ENCODE peak calls at places on chromosomes 11 and 22, in six cellular contexts. F is A549, K is sigmoid colon, Q is adrenal gland, S is GM12891, A is H1. V is an unnamed sample.

GRCh38 chr22:19016081-19016480 is 80.0 kb upstream of the PRODH start:
- DNase-seq in F (no peak), K (no peak), Q (no peak), S (no peak), A (peak; percentile 39), V (no peak)

GRCh38 chr22:19478466-19479357 is at the start of gene UFD1:
- DNase-seq in F (peak; percentile 78), K (peak; percentile 91), Q (peak; percentile 91), S (peak; percentile 79), A (peak; percentile 88), V (peak; percentile 58)

GRCh38 chr11:127056338-127056971 is 55.9 kb upstream of the KIRREL3 start:
- DNase-seq in F (peak; percentile 6), K (no peak), Q (no peak), S (no peak), A (no peak), V (no peak)

GRCh38 chr11:109956124-109956793 is 136.9 kb upstream of the ZC3H12C start:
- DNase-seq in F (no peak), K (no peak), Q (no peak), S (no peak), A (no peak), V (no peak)

GRCh38 chr11:2662430-2663299 is 37.1 kb downstream of the KCNQ1OT1 start:
- DNase-seq in F (no peak), K (no peak), Q (peak; percentile 51), S (no peak), A (no peak), V (no peak)

GRCh38 chr11:57792060-57792541 is 30.5 kb downstream of the CTNND1 start:
- DNase-seq in F (no peak), K (peak; percentile 80), Q (peak; percentile 83), S (peak; percentile 54), A (no peak), V (no peak)

GRCh38 chr11:66011239-66011784 is 496 bp upstream of the CST6 start:
- DNase-seq in F (no peak), K (no peak), Q (no peak), S (no peak), A (no peak), V (no peak)

GRCh38 chr11:89660234-89660633 is 49.9 kb upstream of the TRIM77 start:
- DNase-seq in F (no peak), K (no peak), Q (no peak), S (no peak), A (no peak), V (no peak)

GRCh38 chr11:43983221-43983795 is 40.9 kb downstream of the C11orf96 start:
- DNase-seq in F (peak; percentile 27), K (no peak), Q (peak; percentile 35), S (no peak), A (no peak), V (peak; percentile 44)

GRCh38 chr11:112881461-112881860 is 79.8 kb upstream of the NCAM1 start:
- DNase-seq in F (peak; percentile 20), K (peak; percentile 83), Q (peak; percentile 94), S (no peak), A (peak; percentile 83), V (peak; percentile 56)

GRCh38 chr11:68365943-68366435 is 53.6 kb downstream of the LRP5 start:
- DNase-seq in F (no peak), K (no peak), Q (no peak), S (no peak), A (no peak), V (no peak)

GRCh38 chr11:77783023-77783422 is 37.5 kb downstream of the RSF1 start:
- DNase-seq in F (no peak), K (no peak), Q (no peak), S (no peak), A (no peak), V (no peak)

GRCh38 chr22:19870153-19871022 is 15.7 kb upstream of the GNB1L start:
- DNase-seq in F (no peak), K (peak; percentile 55), Q (peak; percentile 43), S (no peak), A (peak; percentile 42), V (no peak)

GRCh38 chr11:107743161-107743560 is 31.3 kb upstream of the SLN start:
- DNase-seq in F (no peak), K (no peak), Q (no peak), S (no peak), A (no peak), V (no peak)

GRCh38 chr22:29383740-29384139 is 4.6 kb downstream of the AP1B1 start:
- DNase-seq in F (no peak), K (no peak), Q (peak; percentile 43), S (no peak), A (no peak), V (no peak)

GRCh38 chr11:107719557-107720304 is 7.9 kb upstream of the SLN start:
- DNase-seq in F (no peak), K (no peak), Q (no peak), S (no peak), A (no peak), V (no peak)

GRCh38 chr11:28679795-28680194 is 571.6 kb downstream of the METTL15 start:
- DNase-seq in F (no peak), K (no peak), Q (no peak), S (no peak), A (no peak), V (no peak)

GRCh38 chr11:72075756-72076155 is 4.6 kb downstream of the NUMA1 start:
- DNase-seq in F (no peak), K (no peak), Q (no peak), S (no peak), A (no peak), V (no peak)

GRCh38 chr11:133306019-133306418 is 226.3 kb downstream of the OPCML start:
- DNase-seq in F (no peak), K (no peak), Q (no peak), S (no peak), A (no peak), V (no peak)

GRCh38 chr22:36461665-36462474 is 19.6 kb downstream of the TXN2 start:
- DNase-seq in F (peak; percentile 90), K (peak; percentile 72), Q (no peak), S (no peak), A (peak; percentile 61), V (peak; percentile 74)

GRCh38 chr11:30196400-30197206 is 34.2 kb upstream of the FSHB start:
- DNase-seq in F (peak; percentile 53), K (no peak), Q (peak; percentile 88), S (no peak), A (peak; percentile 89), V (peak; percentile 12)

GRCh38 chr11:105156720-105157119 is 17.2 kb upstream of the CARD18 start:
- DNase-seq in F (no peak), K (no peak), Q (no peak), S (no peak), A (no peak), V (no peak)

GRCh38 chr11:27977031-27977430 is 130.9 kb downstream of the KIF18A start:
- DNase-seq in F (peak; percentile 10), K (no peak), Q (no peak), S (no peak), A (no peak), V (peak; percentile 9)

GRCh38 chr22:40418366-40419201 is 48.2 kb downstream of the SGSM3 start:
- DNase-seq in F (no peak), K (peak; percentile 86), Q (no peak), S (no peak), A (peak; percentile 42), V (no peak)

GRCh38 chr22:25970348-25970995 is 198.8 kb upstream of the SEZ6L start:
- DNase-seq in F (no peak), K (no peak), Q (no peak), S (no peak), A (no peak), V (no peak)

GRCh38 chr11:34860034-34860433 is 56.1 kb downstream of the APIP start:
- DNase-seq in F (no peak), K (no peak), Q (no peak), S (no peak), A (no peak), V (no peak)

GRCh38 chr11:114174712-114175495 is 115.4 kb downstream of the ZBTB16 start:
- DNase-seq in F (no peak), K (no peak), Q (no peak), S (no peak), A (no peak), V (no peak)

GRCh38 chr11:113664069-113664980 is 41.8 kb downstream of the TMPRSS5 start:
- DNase-seq in F (peak; percentile 29), K (no peak), Q (no peak), S (no peak), A (no peak), V (peak; percentile 35)

GRCh38 chr11:61090982-61091372 is 11.3 kb upstream of the CD5 start:
- DNase-seq in F (no peak), K (no peak), Q (no peak), S (no peak), A (no peak), V (no peak)

GRCh38 chr11:30016588-30017363 is at the start of gene KCNA4:
- DNase-seq in F (peak; percentile 2), K (no peak), Q (no peak), S (no peak), A (peak; percentile 79), V (no peak)

GRCh38 chr11:46338636-46338987 is 8.7 kb upstream of the DGKZ start:
- DNase-seq in F (no peak), K (no peak), Q (no peak), S (no peak), A (no peak), V (no peak)

GRCh38 chr11:106403751-106404150 is 326.3 kb downstream of the AASDHPPT start:
- DNase-seq in F (no peak), K (no peak), Q (no peak), S (no peak), A (no peak), V (no peak)
- TF ChIP-seq POLR2A in F (no peak), K (no peak), Q (no peak), S (no peak), A (no peak), V (no peak)

GRCh38 chr22:38694945-38695344 is 5.8 kb downstream of the JOSD1 start:
- DNase-seq in F (peak; percentile 52), K (no peak), Q (no peak), S (no peak), A (no peak), V (no peak)
- TF ChIP-seq POLR2A in F (no peak), K (no peak), Q (no peak), S (no peak), A (no peak), V (no peak)

DNA sequence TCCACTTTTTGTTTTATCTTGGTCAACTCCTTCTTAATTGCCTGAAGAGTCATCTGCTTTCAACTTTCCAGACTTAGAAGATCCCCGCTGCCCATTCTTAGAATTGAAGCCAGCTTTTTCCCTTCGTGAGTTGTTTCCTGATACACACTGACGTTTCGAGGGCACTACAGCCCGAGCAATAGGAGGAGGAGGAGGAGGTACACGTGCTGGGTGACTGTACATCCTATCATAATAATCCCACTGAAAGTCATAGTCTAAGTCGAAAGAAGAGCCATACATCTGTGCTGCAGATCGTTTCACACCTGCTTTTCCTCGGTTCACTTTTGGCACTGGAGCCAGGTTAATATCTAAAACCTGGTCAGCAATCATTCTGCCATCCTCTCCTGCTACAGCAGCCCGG is 606.1 kb downstream of the DLG2 start:
- DNase-seq in F (no peak), K (no peak), Q (no peak), S (no peak), A (no peak), V (no peak)
- TF ChIP-seq POLR2A in F (no peak), K (no peak), Q (no peak), S (no peak), A (no peak), V (no peak)

DNA sequence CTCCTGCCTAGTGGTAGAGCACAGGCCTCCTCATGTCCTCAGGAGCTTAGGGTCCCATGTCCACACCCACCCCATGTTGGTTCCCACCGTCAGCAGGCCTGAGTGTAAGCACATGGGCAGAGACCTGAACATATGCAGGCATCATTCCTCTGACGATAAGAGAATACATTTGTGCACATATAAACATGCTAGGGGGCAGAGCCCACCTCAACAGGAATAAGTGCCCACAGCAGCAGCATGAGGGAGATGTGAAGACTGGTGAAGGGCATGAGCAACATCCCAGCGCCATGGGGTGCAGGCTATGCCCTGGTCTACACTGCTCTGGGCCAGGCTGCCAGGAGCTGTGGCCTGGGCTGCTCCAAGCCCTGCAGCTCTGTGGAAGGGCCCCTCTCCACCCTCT is 16.9 kb downstream of the ADORA2A start:
- DNase-seq in F (no peak), K (no peak), Q (peak; percentile 28), S (no peak), A (no peak), V (no peak)
- TF ChIP-seq POLR2A in F (no peak), K (no peak), Q (no peak), S (no peak), A (no peak), V (no peak)

V was measured in H54.